ENCODE peak calls at places on chromosomes 13 and 19, in six cellular contexts. B, L, U, W, J and O are unnamed samples.

GRCh38 chr19:48619692-48620565 is 623 bp downstream of the SPHK2 start:
- DNase-seq in B (no peak), W (no peak), J (peak), L (no peak), U (no peak), O (no peak)

GRCh38 chr19:1057185-1057857 is 9.6 kb upstream of the ARHGAP45 start:
- DNase-seq in B (no peak), U (peak), L (no peak), W (no peak), J (peak), O (peak)

GRCh38 chr13:40993987-40994386 is 25.1 kb downstream of the ELF1 start:
- DNase-seq in L (no peak), J (no peak), W (no peak), U (no peak), B (no peak), O (no peak)

GRCh38 chr19:43636121-43636683 is 3.4 kb downstream of the CADM4 start:
- DNase-seq in J (no peak), B (no peak), W (peak), L (no peak), U (no peak), O (no peak)

GRCh38 chr13:46101488-46102289 is 3.1 kb downstream of the CPB2 start:
- DNase-seq in U (no peak), B (no peak), L (no peak), J (no peak), W (no peak), O (no peak)

GRCh38 chr19:18852634-18853033 is 20.9 kb downstream of the UPF1 start:
- DNase-seq in L (no peak), U (no peak), J (no peak), W (no peak), B (no peak), O (no peak)

GRCh38 chr19:46022061-46022430 is 807 bp downstream of the PGLYRP1 start:
- DNase-seq in U (no peak), J (no peak), L (no peak), W (no peak), B (no peak), O (no peak)

GRCh38 chr13:47066261-47066660 is 169.4 kb upstream of the HTR2A start:
- DNase-seq in B (no peak), U (no peak), W (no peak), J (peak), L (no peak), O (no peak)

GRCh38 chr19:29507081-29507860 is 18.5 kb upstream of the VSTM2B start:
- DNase-seq in J (no peak), U (no peak), W (no peak), L (no peak), B (no peak), O (no peak)

GRCh38 chr13:47433461-47434005 is 536.7 kb upstream of the HTR2A start:
- DNase-seq in W (no peak), U (peak), B (no peak), J (peak), L (no peak), O (no peak)

GRCh38 chr13:99028890-99029289 is 51.0 kb upstream of the DOCK9 start:
- DNase-seq in B (no peak), W (peak), L (no peak), J (no peak), U (no peak), O (peak)

GRCh38 chr19:42443944-42444398 is 1.2 kb upstream of the CXCL17 start:
- DNase-seq in L (no peak), W (no peak), J (no peak), B (no peak), U (no peak), O (no peak)

GRCh38 chr13:33838567-33839131 is 20.7 kb downstream of the RFC3 start:
- DNase-seq in J (peak), U (no peak), B (no peak), L (no peak), W (no peak), O (no peak)

GRCh38 chr13:50428183-50428877 is 413.1 kb downstream of the KCNRG start:
- DNase-seq in U (no peak), J (no peak), W (no peak), B (no peak), L (no peak), O (no peak)

GRCh38 chr19:17079710-17080440 is 4.3 kb downstream of the MYO9B start:
- DNase-seq in L (peak), U (peak), J (peak), B (peak), W (no peak), O (peak)

GRCh38 chr13:110397445-110397844 is 90.4 kb downstream of the COL4A2 start:
- DNase-seq in W (no peak), U (no peak), L (no peak), B (no peak), J (peak), O (no peak)

GRCh38 chr13:114004416-114005205 is 30.7 kb upstream of the C13orf46 start:
- DNase-seq in J (peak), U (peak), W (no peak), B (no peak), L (no peak), O (no peak)

GRCh38 chr19:49884760-49885159 is 7.3 kb downstream of the TBC1D17 start:
- DNase-seq in W (no peak), B (no peak), L (no peak), U (no peak), J (no peak), O (no peak)

GRCh38 chr13:45441633-45442032 is 23.1 kb upstream of the COG3 start:
- DNase-seq in W (no peak), J (peak), L (peak), B (no peak), U (peak), O (peak)

GRCh38 chr13:30453727-30454126 is 12.0 kb downstream of the HMGB1 start:
- DNase-seq in U (no peak), W (no peak), B (no peak), L (no peak), J (peak), O (no peak)

GRCh38 chr19:23345838-23346237 is 49.4 kb downstream of the ZNF91 start:
- DNase-seq in J (no peak), L (no peak), B (no peak), W (peak), U (no peak), O (no peak)

GRCh38 chr13:75091185-75091584 is 390.8 kb downstream of the TBC1D4 start:
- DNase-seq in B (no peak), J (no peak), U (no peak), W (no peak), L (no peak), O (no peak)

GRCh38 chr19:14786421-14786851 is 8.1 kb upstream of the ADGRE2 start:
- DNase-seq in U (no peak), J (no peak), W (peak), B (peak), L (peak), O (peak)

GRCh38 chr13:74647991-74648390 is 513.8 kb upstream of the KLF12 start:
- DNase-seq in W (no peak), J (no peak), U (no peak), B (no peak), L (no peak), O (no peak)

GRCh38 chr13:112117258-112117954 is 50.5 kb downstream of the SOX1 start:
- DNase-seq in L (no peak), B (no peak), W (no peak), J (no peak), U (no peak), O (no peak)

GRCh38 chr13:69935043-69935442 is 172.6 kb upstream of the ATXN8OS start:
- DNase-seq in U (no peak), W (no peak), B (no peak), L (no peak), J (no peak), O (no peak)

GRCh38 chr19:52923782-52924593 is 760 bp upstream of the ZNF888 start:
- DNase-seq in U (peak), L (no peak), W (peak), J (peak), B (no peak), O (no peak)

GRCh38 chr13:101449971-101450748 is 2.3 kb upstream of the ITGBL1 start:
- DNase-seq in L (no peak), J (peak), B (no peak), W (no peak), U (peak), O (no peak)

GRCh38 chr19:1465191-1466016 is 13.6 kb downstream of the C19orf25 start:
- DNase-seq in L (peak), J (no peak), W (peak), U (no peak), B (no peak), O (peak)

GRCh38 chr13:30607908-30608307 is 9.8 kb upstream of the USPL1 start:
- DNase-seq in B (no peak), L (peak), W (no peak), J (no peak), U (no peak), O (peak)

GRCh38 chr13:33352023-33352422 is 66.5 kb upstream of the STARD13 start:
- DNase-seq in J (no peak), B (no peak), U (no peak), L (no peak), W (no peak), O (no peak)

DNA sequence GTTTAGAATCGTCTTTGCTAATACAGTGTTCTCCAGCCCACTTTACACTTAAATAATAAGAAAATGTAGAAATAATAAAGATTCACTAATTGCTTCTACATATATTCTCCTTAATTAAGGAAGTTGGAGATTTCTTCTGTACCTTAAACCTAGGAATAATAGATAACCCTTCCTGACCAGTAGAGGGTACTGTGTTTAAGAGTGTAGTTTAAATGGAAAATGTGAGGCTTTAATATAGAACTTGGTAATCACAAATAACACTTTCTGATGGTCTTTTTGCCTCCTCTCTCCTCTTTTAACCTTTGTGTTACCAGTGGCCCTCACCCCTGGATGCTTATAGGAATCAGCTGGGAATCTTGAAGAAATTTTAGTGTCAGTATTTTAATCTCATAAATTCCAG is 20.7 kb downstream of the POMP start:
- DNase-seq in U (no peak), L (no peak), J (peak), B (no peak), W (no peak), O (no peak)
- TF ChIP-seq CTCF in U (peak), L (peak), J (peak), B (peak), W (no peak), O (no peak)

DNA sequence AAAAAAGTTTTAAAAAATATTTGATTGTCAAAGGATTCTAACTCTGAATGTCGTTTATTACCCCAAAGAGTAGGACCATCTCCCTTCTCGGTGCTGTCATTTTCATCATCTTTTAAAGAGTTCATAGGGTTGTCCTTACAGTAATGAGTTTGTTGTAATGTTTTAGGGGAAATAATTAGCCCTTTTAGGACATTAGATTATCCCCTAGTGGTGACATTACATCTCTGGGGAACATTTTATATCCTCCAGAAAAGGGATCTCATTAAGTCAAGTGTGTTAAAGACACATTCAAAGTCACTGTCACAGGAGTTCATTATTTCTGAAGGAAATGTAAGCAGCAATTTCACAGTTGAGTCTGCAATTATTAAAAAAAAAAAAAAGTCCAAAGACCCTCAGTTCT is 99.3 kb upstream of the GJB6 start:
- DNase-seq in J (no peak), W (no peak), B (no peak), U (no peak), L (no peak), O (no peak)
- TF ChIP-seq CTCF in J (no peak), W (no peak), B (no peak), U (peak), L (no peak), O (no peak)

GRCh38 chr13:25062479-25062878 is 33.5 kb upstream of the PABPC3 start:
- DNase-seq in B (no peak), U (no peak), L (no peak), J (no peak), W (no peak), O (no peak)
- TF ChIP-seq CTCF in B (no peak), U (no peak), L (no peak), J (no peak), W (no peak), O (no peak)

GRCh38 chr19:44905437-44906160 is at the start of gene APOE:
- DNase-seq in J (no peak), W (peak), B (no peak), L (no peak), U (no peak), O (no peak)

GRCh38 chr19:44903602-44904425 is 1.8 kb upstream of the APOE start:
- DNase-seq in W (peak), B (peak), J (peak), L (peak), U (peak), O (peak)

GRCh38 chr19:44907613-44908012 is 2.0 kb downstream of the APOE start:
- DNase-seq in J (no peak), W (no peak), U (no peak), L (no peak), B (no peak), O (no peak)

GRCh38 chr19:44903216-44903601 is 2.4 kb upstream of the APOE start:
- DNase-seq in J (no peak), B (no peak), W (no peak), L (no peak), U (no peak), O (no peak)

DNA sequence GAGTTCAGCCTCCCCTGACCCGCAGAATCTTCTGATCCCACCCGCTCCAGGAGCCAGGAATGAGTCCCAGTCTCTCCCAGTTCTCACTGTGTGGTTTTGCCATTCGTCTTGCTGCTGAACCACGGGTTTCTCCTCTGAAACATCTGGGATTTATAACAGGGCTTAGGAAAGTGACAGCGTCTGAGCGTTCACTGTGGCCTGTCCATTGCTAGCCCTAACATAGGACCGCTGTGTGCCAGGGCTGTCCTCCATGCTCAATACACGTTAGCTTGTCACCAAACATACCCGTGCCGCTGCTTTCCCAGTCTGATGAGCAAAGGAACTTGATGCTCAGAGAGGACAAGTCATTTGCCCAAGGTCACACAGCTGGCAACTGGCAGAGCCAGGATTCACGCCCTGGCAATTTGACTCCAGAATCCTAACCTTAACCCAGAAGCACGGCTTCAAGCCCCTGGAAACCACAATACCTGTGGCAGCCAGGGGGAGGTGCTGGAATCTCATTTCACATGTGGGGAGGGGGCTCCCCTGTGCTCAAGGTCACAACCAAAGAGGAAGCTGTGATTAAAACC is 1.1 kb upstream of the APOE start:
- DNase-seq in J (no peak), B (no peak), W (peak), U (no peak), L (peak), O (no peak)
- TF ChIP-seq CTCF in J (peak), B (peak), W (no peak), U (peak), L (peak), O (no peak)

DNA sequence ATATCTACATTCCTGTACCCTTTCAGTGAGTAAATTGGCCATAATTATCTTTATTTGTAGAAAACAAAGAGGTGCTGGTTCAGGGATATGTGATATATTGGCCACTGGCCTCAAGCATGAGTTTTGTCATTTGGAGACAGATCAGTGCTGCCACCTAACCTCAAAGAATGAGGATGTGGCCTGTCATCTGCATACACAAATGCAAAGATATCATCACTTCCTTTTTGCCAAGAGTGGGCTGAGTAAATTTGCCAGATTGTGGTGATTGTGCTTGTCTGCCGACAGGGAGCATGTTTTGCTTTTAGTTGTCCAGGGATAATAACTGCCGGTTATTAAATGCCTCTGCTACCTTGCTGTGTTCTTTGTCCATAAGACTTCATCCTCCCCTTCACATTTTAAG is 44.2 kb downstream of the WASF3 start:
- DNase-seq in U (peak), L (peak), B (no peak), W (no peak), J (peak), O (peak)
- TF ChIP-seq CTCF in U (no peak), L (peak), B (no peak), W (no peak), J (peak), O (no peak)

GRCh38 chr19:56161534-56161933 is 14.3 kb upstream of the GALP start:
- DNase-seq in L (no peak), J (no peak), U (no peak), B (no peak), W (no peak), O (no peak)
- TF ChIP-seq CTCF in L (no peak), J (no peak), U (no peak), B (no peak), W (no peak), O (no peak)

GRCh38 chr13:26628706-26629105 is 71.2 kb downstream of the WASF3 start:
- DNase-seq in J (peak), L (no peak), B (no peak), U (peak), W (peak), O (no peak)
- TF ChIP-seq CTCF in J (peak), L (peak), B (no peak), U (peak), W (no peak), O (no peak)

GRCh38 chr13:68927387-68928026 is 1180.1 kb upstream of the ATXN8OS start:
- DNase-seq in U (no peak), W (peak), B (peak), L (no peak), J (peak), O (no peak)
- TF ChIP-seq CTCF in U (peak), W (peak), B (peak), L (peak), J (peak), O (no peak)

DNA sequence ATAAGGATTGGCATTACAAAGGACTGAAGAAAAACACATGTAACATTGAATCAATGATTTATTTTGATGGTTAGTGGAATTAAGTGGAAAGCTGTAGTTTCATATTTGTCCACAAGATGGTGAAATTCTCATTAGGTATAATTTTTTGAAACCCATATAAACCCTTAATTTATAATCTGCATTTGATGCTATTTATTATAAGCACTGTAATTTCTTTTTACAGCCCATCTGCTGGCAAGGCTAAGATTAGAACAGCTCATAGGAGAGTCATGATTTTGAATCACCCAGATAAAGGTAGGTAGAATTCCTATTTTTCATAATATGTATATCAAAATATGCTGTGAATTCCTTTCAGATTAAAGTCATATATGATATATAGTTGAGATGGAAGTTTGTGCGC is 62.2 kb downstream of the DNAJC15 start:
- DNase-seq in L (no peak), J (peak), B (no peak), W (no peak), U (no peak), O (no peak)
- TF ChIP-seq CTCF in L (peak), J (peak), B (peak), W (peak), U (peak), O (no peak)